ENCODE peak calls at places on chromosomes 12 and 14, in four cellular contexts. E is A549, Q is transverse colon, R is stomach. T is an unnamed sample.

GRCh38 chr12:131203666-131204415 is 250.1 kb downstream of the ADGRD1 start:
- DNase-seq in E (no peak), Q (no peak), R (no peak), T (no peak)

GRCh38 chr14:30303350-30303749 is 255.6 kb upstream of the G2E3 start:
- DNase-seq in E (no peak), Q (no peak), R (no peak), T (no peak)

GRCh38 chr14:59632381-59632780 is 55.8 kb upstream of the CCDC175 start:
- DNase-seq in E (peak; percentile 39), Q (peak; percentile 30), R (peak; percentile 34), T (no peak)

GRCh38 chr12:45130881-45131281 is 80.0 kb upstream of the DBX2 start:
- DNase-seq in E (peak; percentile 71), Q (peak; percentile 11), R (no peak), T (no peak)

GRCh38 chr12:106883421-106883820 is 72.3 kb upstream of the TMEM263 start:
- DNase-seq in E (no peak), Q (no peak), R (no peak), T (no peak)

GRCh38 chr14:53874704-53875103 is 81.9 kb downstream of the BMP4 start:
- DNase-seq in E (no peak), Q (no peak), R (no peak), T (no peak)

GRCh38 chr12:121579981-121580868 is 598 bp downstream of the KDM2B start:
- DNase-seq in E (peak; percentile 67), Q (peak; percentile 84), R (peak; percentile 78), T (peak; percentile 85)

GRCh38 chr12:52542157-52542556 is 10.8 kb downstream of the KRT71 start:
- DNase-seq in E (peak; percentile 22), Q (no peak), R (no peak), T (no peak)

GRCh38 chr12:91567100-91567485 is 384.5 kb upstream of the DCN start:
- DNase-seq in E (no peak), Q (no peak), R (no peak), T (no peak)

GRCh38 chr14:104724407-104724980 is 465 bp downstream of the ADSS1 start:
- DNase-seq in E (peak; percentile 58), Q (peak; percentile 38), R (peak; percentile 53), T (no peak)

GRCh38 chr14:23177181-23177580 is 6.3 kb downstream of the SLC7A8 start:
- DNase-seq in E (peak; percentile 12), Q (peak; percentile 30), R (peak; percentile 52), T (no peak)

GRCh38 chr12:51388066-51388799 is 3.0 kb downstream of the GALNT6 start:
- DNase-seq in E (peak; percentile 31), Q (no peak), R (no peak), T (no peak)

GRCh38 chr14:63276492-63277342 is 42.0 kb downstream of the GPHB5 start:
- DNase-seq in E (peak; percentile 43), Q (no peak), R (no peak), T (no peak)

GRCh38 chr12:89695100-89695499 is 13.5 kb downstream of the ATP2B1 start:
- DNase-seq in E (no peak), Q (no peak), R (no peak), T (no peak)

GRCh38 chr12:49832836-49833421 is 4.7 kb upstream of the NCKAP5L start:
- DNase-seq in E (no peak), Q (no peak), R (no peak), T (no peak)

GRCh38 chr12:113161415-113162016 is 12.0 kb downstream of the CFAP73 start:
- DNase-seq in E (peak; percentile 85), Q (no peak), R (no peak), T (no peak)

GRCh38 chr12:6229823-6230222 is 29.6 kb downstream of the CD9 start:
- DNase-seq in E (no peak), Q (peak; percentile 68), R (no peak), T (peak; percentile 87)

GRCh38 chr12:25377475-25378179 is 126.9 kb upstream of the KRAS start:
- DNase-seq in E (peak; percentile 32), Q (no peak), R (no peak), T (no peak)

GRCh38 chr14:92719421-92719820 is 29.0 kb downstream of the LGMN start:
- DNase-seq in E (no peak), Q (no peak), R (no peak), T (no peak)

GRCh38 chr14:92716131-92716530 is 32.3 kb downstream of the LGMN start:
- DNase-seq in E (no peak), Q (no peak), R (no peak), T (no peak)

GRCh38 chr14:92718659-92719058 is 29.8 kb downstream of the LGMN start:
- DNase-seq in E (no peak), Q (no peak), R (no peak), T (no peak)

GRCh38 chr14:92717571-92718042 is 30.8 kb downstream of the LGMN start:
- DNase-seq in E (no peak), Q (no peak), R (no peak), T (no peak)

GRCh38 chr14:92719890-92720323 is 28.5 kb downstream of the LGMN start:
- DNase-seq in E (peak; percentile 89), Q (peak; percentile 81), R (peak; percentile 41), T (no peak)
- TF ChIP-seq EP300 in E (no peak), Q (peak; percentile 8), R (no peak), T (no peak)

GRCh38 chr12:55738113-55739024 is 4.6 kb upstream of the GDF11 start:
- DNase-seq in E (peak; percentile 79), Q (peak; percentile 84), R (peak; percentile 68), T (peak; percentile 88)
- TF ChIP-seq EP300 in E (no peak), Q (no peak), R (no peak), T (no peak)

DNA sequence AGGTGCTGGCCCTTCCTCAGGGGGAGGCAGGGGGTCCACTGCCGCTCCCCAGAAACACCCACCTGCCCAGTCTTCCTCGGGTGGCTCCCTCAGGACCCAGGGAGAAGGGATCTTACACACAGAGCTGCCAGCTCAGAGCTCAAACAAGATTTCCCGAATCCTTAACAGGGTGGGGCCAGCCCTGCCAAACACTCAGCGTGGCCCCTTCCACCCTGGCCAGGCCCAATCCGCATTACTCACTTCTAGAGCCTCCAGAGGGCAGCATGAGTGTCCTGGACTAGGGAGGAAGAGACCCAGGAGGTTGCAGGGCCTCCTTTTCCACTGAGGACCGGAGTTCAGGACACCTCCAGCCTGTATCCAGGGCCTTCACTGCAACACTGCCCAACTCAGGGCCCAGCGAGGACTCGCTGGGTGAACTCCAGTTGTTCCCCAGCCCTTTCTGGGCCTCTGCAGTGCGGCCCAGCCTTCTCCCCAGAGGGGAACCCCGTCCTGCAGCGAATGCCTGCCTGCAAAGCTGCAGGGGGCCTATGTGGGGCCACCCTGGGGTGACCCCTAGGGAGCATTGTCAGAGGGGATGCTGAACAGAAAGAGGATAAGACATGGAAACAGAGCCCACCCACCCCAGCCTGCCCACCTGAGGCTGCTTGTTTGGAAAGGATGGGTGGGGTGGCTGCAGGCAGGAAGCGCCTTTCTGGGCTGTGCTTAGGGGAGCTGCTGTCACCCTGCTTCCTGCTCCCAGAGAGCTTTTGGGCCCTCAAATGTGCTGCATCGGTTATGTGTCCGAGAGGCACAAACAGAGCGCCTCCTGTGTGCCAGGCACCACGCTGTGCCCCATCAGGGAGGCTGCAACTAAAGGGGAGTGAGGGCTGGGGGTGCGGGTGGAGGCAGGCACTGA is 43.8 kb downstream of the CCNK start:
- DNase-seq in E (peak; percentile 62), Q (peak; percentile 38), R (peak; percentile 60), T (no peak)
- TF ChIP-seq EP300 in E (no peak), Q (no peak), R (no peak), T (no peak)

DNA sequence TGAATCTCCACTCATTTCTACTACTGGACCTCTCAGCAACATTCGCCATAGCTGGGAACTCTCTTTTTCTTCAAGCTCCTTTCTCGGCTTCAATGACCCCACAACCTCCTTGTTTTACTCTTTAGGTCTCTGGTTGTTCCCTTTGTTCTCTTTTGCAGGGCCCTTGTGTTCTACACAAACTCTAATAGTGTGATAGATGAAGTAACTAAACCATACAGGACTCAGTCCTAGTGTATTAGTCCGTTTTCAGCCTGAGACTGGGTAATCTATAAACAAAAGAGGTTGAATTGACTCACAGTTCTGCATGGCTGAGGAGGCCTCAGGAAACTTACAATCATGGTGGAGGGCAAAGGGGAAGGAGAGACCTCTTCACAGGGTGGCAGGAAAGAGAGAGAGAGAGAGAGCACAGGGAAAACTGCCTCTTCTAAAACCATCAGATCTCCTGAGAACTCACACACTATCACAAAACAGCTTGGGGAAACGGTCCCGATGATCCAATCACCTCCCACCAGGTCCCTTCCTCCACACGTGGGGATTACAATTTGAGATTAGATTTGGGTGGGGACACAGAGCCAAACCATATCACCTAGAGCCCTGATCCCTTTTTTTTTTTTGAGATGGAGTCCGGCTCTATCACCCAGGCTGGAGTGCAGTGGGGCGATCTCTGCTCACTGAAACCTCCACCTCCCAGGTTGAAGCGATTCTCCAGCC is 32.0 kb upstream of the WNK1 start:
- DNase-seq in E (no peak), Q (no peak), R (no peak), T (no peak)
- TF ChIP-seq EP300 in E (no peak), Q (no peak), R (no peak), T (no peak)

T was measured in suprapubic skin.